ENCODE peak calls at places on chromosomes 5 and 9, in five cellular contexts. O is heart right ventricle, T is brain microvascular endothelial cell, A is coronary artery, E is bronchial epithelial cell. R is an unnamed sample.

GRCh38 chr5:139648205-139649081 is at the start of gene CXXC5:
- DNase-seq in O (peak), T (peak), A (peak), E (no peak), R (peak)

GRCh38 chr5:34881246-34881645 is 34.1 kb downstream of the RAD1 start:
- DNase-seq in O (no peak), T (no peak), A (no peak), E (no peak), R (no peak)

GRCh38 chr9:9133526-9133925 is 1333.9 kb upstream of the DMAC1 start:
- DNase-seq in O (no peak), T (no peak), A (no peak), E (no peak), R (no peak)

GRCh38 chr9:35618854-35619799 is 914 bp upstream of the CD72 start:
- DNase-seq in O (no peak), T (no peak), A (no peak), E (no peak), R (no peak)

GRCh38 chr5:27124590-27124989 is 86.2 kb upstream of the CDH9 start:
- DNase-seq in O (no peak), T (peak), A (no peak), E (peak), R (peak)

GRCh38 chr9:124855944-124856773 is 2.9 kb downstream of the WDR38 start:
- DNase-seq in O (no peak), T (no peak), A (peak), E (no peak), R (no peak)

GRCh38 chr5:104312481-104312880 is 749.9 kb upstream of the NUDT12 start:
- DNase-seq in O (no peak), T (no peak), A (no peak), E (no peak), R (no peak)

GRCh38 chr9:36959681-36960574 is 74.1 kb downstream of the PAX5 start:
- DNase-seq in O (no peak), T (no peak), A (no peak), E (peak), R (no peak)

DNA sequence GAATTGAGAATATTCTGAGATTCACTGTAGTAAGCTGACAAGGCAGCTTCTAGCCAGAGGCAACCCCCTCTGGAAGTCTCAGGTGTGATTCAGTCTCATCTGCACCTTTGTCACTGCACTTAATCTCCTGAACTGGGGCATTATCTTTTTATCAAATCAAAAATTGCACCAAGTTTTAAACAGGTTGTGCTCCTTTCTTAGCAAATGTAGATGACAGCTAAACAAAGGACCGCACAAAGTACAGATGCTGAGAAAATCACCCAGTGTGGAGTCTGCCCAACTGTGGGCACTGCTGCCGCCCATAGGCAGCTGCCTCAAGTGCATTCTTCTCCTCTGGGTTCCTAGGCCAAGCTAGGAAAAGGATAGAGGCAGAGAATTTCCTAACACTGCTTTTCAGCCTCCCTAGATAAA is 51.1 kb downstream of the STARD4 start:
- DNase-seq in O (no peak), T (peak), A (no peak), E (peak), R (peak)
- TF ChIP-seq CTCF in O (peak), T (peak), A (no peak), E (peak), R (no peak)

DNA sequence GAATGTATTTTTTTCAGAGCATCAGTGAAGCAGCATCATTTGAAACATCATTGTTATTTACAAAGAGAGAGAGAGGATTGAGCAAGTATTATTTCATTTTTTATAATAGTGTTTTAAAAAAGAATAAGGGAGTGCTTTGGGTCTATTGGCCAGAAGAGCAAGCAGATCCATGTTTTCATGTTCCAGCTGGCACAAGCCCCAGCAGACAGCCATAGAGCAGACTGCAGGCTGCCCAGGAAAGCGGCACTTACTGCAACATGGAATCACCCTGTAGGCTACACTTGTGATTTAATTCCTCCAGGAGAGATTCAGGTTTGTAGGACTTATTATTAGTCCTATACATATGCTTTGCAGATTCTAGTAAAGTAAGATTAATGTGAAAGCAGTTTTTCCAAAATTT is 407.0 kb upstream of the GRAMD2B start:
- DNase-seq in O (peak), T (no peak), A (no peak), E (no peak), R (peak)
- H3K4me3 ChIP-seq in O (no peak), T (no peak), A (no peak), E (no peak), R (no peak)

GRCh38 chr5:68476854-68477253 is 261.3 kb downstream of the PIK3R1 start:
- DNase-seq in O (no peak), T (no peak), A (no peak), E (no peak), R (no peak)
- TF ChIP-seq CTCF in O (no peak), T (peak), A (no peak), E (no peak), R (no peak)

GRCh38 chr9:112361602-112362001 is 18.3 kb upstream of the HSDL2 start:
- DNase-seq in O (no peak), T (no peak), A (no peak), E (peak), R (peak)
- H3K4me3 ChIP-seq in O (no peak), T (no peak), A (no peak), E (no peak), R (no peak)

GRCh38 chr5:31033295-31033694 is 160.2 kb upstream of the CDH6 start:
- DNase-seq in O (no peak), T (peak), A (no peak), E (no peak), R (peak)

GRCh38 chr5:31027726-31028125 is 165.8 kb upstream of the CDH6 start:
- DNase-seq in O (no peak), T (no peak), A (no peak), E (no peak), R (no peak)

GRCh38 chr5:31029925-31030324 is 163.6 kb upstream of the CDH6 start:
- DNase-seq in O (no peak), T (no peak), A (no peak), E (no peak), R (no peak)
- TF ChIP-seq CTCF in O (no peak), T (no peak), A (no peak), E (no peak), R (no peak)

GRCh38 chr9:113596616-113597320 is 133.2 kb downstream of the RGS3 start:
- DNase-seq in O (no peak), T (no peak), A (no peak), E (no peak), R (no peak)
- H3K4me3 ChIP-seq in O (peak), T (peak), A (peak), E (no peak), R (peak)

DNA sequence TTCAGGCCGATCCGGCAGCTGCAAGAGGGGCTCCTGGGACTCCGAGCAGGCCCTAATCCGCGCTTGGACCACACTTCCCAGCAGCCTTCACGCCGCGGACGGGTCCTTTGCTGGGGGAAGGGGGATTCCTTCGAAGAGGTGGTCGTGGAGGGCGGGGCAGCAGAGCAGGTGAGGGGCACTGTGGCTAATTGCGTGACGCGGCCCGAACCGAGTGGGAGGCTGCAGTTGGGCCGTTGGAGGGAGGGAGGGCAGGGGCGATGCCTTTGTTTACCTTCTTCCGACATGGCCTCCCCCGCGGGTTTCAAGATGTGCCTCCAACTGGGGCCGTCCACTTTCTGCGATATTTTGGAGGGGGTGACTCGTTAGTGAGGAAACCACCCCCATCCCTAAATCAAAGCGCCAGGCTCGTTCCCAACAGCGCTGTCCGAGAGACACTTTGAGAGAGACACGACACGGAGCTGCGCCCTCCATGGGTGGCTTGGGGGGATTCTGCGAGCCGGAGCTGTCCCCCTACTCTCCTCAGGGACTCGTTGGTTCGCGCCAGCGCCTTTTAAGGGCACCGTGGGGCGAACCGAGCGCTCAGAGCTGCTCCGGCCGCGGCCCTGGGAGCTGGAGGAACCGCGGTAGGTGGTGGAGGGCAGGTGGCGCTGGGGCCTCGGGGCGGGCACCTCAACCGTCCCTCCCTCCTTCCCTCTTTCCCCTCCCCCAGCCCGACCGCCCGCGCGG is at the start of gene FAM53C:
- DNase-seq in O (peak), T (peak), A (peak), E (peak), R (peak)
- TF ChIP-seq CTCF in O (no peak), T (peak), A (no peak), E (no peak), R (no peak)

GRCh38 chr5:320524-321232 is 836 bp upstream of the AHRR start:
- DNase-seq in O (no peak), T (no peak), A (no peak), E (no peak), R (no peak)
- H3K4me3 ChIP-seq in O (peak), T (peak), A (peak), E (peak), R (peak)

R was measured in cardiac fibroblast.